ENCODE peak calls at places on chromosome 22, in four cellular contexts. W is astrocyte of the spinal cord, B is HTR-8/SVneo, R is ELR. N is an unnamed sample.
A peak's percentile ranks its signal among the peaks of the same experiment; 100 is the strongest.

GRCh38 chr22:44389181-44389580 is 76.4 kb upstream of the SHISAL1 start:
- DNase-seq in W (no peak), B (no peak), R (no peak), N (no peak)

GRCh38 chr22:19825904-19826618 is 28.6 kb downstream of the GNB1L start:
- DNase-seq in R (no peak), B (no peak), W (no peak), N (no peak)

GRCh38 chr22:49664371-49664881 is 163.2 kb downstream of the BRD1 start:
- DNase-seq in W (no peak), R (no peak), B (no peak), N (no peak)

GRCh38 chr22:49300951-49301397 is 526.7 kb downstream of the BRD1 start:
- DNase-seq in R (no peak), B (no peak), W (no peak), N (no peak)

GRCh38 chr22:19930537-19931486 is 10.8 kb upstream of the COMT start:
- DNase-seq in W (no peak), R (no peak), B (no peak), N (no peak)

GRCh38 chr22:23153994-23154393 is 8.7 kb downstream of the RAB36 start:
- DNase-seq in W (no peak), R (no peak), B (no peak), N (no peak)

GRCh38 chr22:35506259-35506570 is 34.4 kb upstream of the RASD2 start:
- DNase-seq in R (peak; percentile 18), W (no peak), B (no peak), N (no peak)

GRCh38 chr22:38107692-38108515 is 2.6 kb downstream of the BAIAP2L2 start:
- DNase-seq in B (no peak), R (peak; percentile 39), W (no peak), N (no peak)

GRCh38 chr22:24191381-24191841 is 10.1 kb downstream of the SUSD2 start:
- DNase-seq in B (no peak), W (no peak), R (no peak), N (no peak)

GRCh38 chr22:29062286-29062949 is 787 bp upstream of the C22orf31 start:
- DNase-seq in B (no peak), R (no peak), W (no peak), N (no peak)